ENCODE peak calls at places on chromosomes 4 and X, in five cellular contexts. E is AG09309; T is naive thymus-derived CD4-positive, alpha-beta T cell; C is fibroblast of the aortic adventitia; M is SJSA1. J is an unnamed sample.

GRCh38 chrX:41082783-41083182 is 2.5 kb upstream of the USP9X start:
- DNase-seq in E (no peak), T (no peak), C (no peak), M (no peak), J (no peak)

GRCh38 chr4:40912455-40913055 is 162.8 kb downstream of the NSUN7 start:
- DNase-seq in E (no peak), T (no peak), C (no peak), M (no peak), J (no peak)

GRCh38 chr4:87033902-87034301 is 99.1 kb downstream of the AFF1 start:
- DNase-seq in E (no peak), T (no peak), C (no peak), M (no peak), J (no peak)

GRCh38 chrX:69109706-69110635 is 55.3 kb downstream of the PJA1 start:
- DNase-seq in E (no peak), T (no peak), C (peak), M (peak), J (no peak)

GRCh38 chr4:7590205-7590604 is 155.5 kb upstream of the PSAPL1 start:
- DNase-seq in E (no peak), T (no peak), C (no peak), M (no peak), J (no peak)

GRCh38 chr4:111399523-111400135 is 745.6 kb upstream of the FAM241A start:
- DNase-seq in E (no peak), T (no peak), C (no peak), M (peak), J (no peak)

GRCh38 chr4:16952462-16952871 is 54.0 kb upstream of the LDB2 start:
- DNase-seq in E (no peak), T (no peak), C (peak), M (no peak), J (no peak)

GRCh38 chr4:53656421-53656981 is 65.2 kb upstream of the LNX1 start:
- DNase-seq in E (peak), T (no peak), C (peak), M (peak), J (no peak)

GRCh38 chr4:4855293-4856070 is 4.0 kb upstream of the MSX1 start:
- DNase-seq in E (no peak), T (no peak), C (no peak), M (no peak), J (no peak)

GRCh38 chr4:88623097-88623496 is 30.8 kb downstream of the HERC3 start:
- DNase-seq in E (peak), T (no peak), C (peak), M (peak), J (no peak)

GRCh38 chrX:154458116-154458953 is at the start of gene PLXNA3:
- DNase-seq in E (no peak), T (peak), C (no peak), M (no peak), J (peak)

GRCh38 chr4:76626686-76627465 is 191.8 kb downstream of the SHROOM3 start:
- DNase-seq in E (no peak), T (no peak), C (no peak), M (no peak), J (no peak)

GRCh38 chr4:171993247-171993646 is 180.0 kb downstream of the GALNTL6 start:
- DNase-seq in E (no peak), T (no peak), C (no peak), M (no peak), J (no peak)
- H3K4me3 ChIP-seq in E (no peak), T (no peak), C (no peak), M (no peak), J (no peak)

DNA sequence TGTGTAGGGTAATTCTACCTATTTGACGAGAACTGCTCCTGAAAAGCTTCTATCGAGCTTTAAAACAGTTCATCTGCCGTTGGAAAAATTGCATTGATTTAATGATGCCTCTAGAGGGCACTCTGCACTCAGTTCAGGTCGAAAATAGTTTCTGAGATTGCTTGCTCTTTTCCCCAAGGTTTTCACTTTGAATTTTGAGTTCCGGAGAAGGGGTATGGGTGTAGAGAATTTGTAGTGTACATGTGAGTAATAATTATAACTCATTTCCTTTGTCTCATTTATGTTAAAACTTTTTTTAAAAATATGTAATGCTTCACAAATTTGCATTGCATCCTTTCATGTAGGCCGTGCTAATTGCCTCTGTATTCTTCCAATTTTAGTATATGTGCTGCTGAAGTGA is 28.4 kb upstream of the TNIP3 start:
- DNase-seq in E (no peak), T (no peak), C (peak), M (peak), J (peak)
- H3K4me3 ChIP-seq in E (no peak), T (no peak), C (no peak), M (no peak), J (no peak)

DNA sequence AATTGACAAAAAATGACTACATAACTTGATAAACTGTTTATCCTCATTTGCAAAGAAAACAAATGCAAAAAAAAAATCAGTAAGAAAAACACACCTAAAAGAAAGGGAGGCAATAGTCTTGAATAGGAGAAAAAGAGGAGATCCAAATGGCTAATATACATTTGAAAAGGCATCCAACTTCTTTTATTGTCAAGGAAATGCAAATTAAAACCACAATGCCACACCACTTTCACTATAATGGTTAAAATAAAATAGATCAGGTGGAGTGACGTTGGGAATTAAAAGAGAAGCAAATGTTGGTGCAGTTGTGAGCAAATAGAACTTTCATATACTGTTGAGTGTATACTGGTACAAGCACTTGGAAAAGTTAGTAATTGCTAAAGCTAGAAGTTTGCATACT is 3.6 kb downstream of the DCAF4L1 start:
- DNase-seq in E (no peak), T (no peak), C (no peak), M (no peak), J (no peak)
- H3K4me3 ChIP-seq in E (no peak), T (no peak), C (no peak), M (no peak), J (no peak)

DNA sequence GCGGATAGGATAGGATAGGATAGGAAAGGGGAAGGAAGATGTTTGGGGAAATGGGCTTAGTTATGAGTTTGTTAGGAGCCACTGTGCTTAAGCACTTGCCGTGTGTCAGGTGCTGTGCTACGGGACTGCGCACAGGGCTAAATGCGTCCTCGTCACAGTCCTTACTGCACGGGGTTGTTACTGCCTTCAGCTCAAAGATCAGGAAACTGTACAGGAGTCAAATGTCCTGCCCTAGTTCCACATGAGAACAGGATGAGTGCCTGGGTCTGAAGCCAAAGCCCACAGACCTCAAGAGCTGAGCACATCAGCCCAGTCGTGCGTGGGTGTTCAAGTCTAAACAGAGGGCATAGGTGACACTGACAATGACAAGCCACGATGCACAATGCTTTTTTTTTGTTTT is 15.0 kb downstream of the ACSL1 start:
- DNase-seq in E (no peak), T (no peak), C (no peak), M (no peak), J (no peak)
- H3K4me3 ChIP-seq in E (no peak), T (no peak), C (no peak), M (no peak), J (no peak)

GRCh38 chr4:106329027-106329618 is 12.8 kb downstream of the AIMP1 start:
- DNase-seq in E (no peak), T (no peak), C (peak), M (peak), J (peak)
- H3K4me3 ChIP-seq in E (no peak), T (no peak), C (no peak), M (no peak), J (no peak)

DNA sequence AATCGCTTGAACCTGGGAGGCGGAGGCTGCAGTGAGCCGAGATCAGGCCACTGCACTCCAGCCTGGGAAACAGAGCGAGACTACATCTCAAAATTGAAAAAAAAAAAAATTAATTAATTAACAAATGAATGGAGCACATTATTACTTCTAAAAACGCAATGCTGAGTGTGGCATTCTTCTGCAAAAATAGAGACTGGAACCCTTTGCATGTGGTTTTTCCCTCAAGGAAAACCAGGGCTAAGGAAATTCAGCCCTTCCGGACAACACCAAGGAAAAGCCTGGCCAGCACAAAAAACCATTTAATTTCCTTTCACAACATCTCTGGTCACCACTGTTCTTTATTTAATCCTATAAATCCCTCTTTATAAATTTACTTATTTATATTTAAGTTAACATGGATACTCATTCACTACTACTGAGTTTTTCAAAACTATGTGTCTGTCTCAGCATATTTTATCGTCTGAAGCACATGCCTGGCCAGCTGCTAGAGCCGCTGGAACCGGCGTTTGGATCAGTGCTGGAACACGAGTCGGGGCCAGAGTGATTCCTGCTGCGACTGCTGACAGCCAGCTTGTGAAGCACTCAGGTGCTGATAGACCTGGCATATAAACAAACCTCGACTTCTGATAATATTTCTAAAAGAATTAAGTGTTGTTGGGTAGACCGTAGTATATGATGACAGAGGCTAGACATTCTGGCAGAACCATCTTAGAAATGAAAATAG is 84.5 kb upstream of the WWC2 start:
- DNase-seq in E (no peak), T (no peak), C (no peak), M (no peak), J (no peak)
- H3K4me3 ChIP-seq in E (no peak), T (no peak), C (no peak), M (no peak), J (no peak)

J was measured in OCI-LY7.